ENCODE peak calls at places on chromosomes 5 and 9, in five cellular contexts. P is HT1080, W is PC-3, V is bronchial epithelial cell, G is mesenteric fat pad. L is an unnamed sample.

GRCh38 chr5:26700759-26701384 is 337.5 kb downstream of the CDH9 start:
- DNase-seq in P (peak; percentile 67), W (peak; percentile 75), V (peak; percentile 18), G (no peak), L (no peak)

GRCh38 chr5:62576570-62577172 is 1.9 kb upstream of the LRRC70 start:
- DNase-seq in P (peak; percentile 12), W (no peak), V (peak; percentile 4), G (no peak), L (no peak)

GRCh38 chr5:67215592-67216471 is 19.2 kb upstream of the CD180 start:
- DNase-seq in P (no peak), W (no peak), V (peak; percentile 13), G (no peak), L (peak; percentile 50)

GRCh38 chr5:38500861-38501260 is 55.6 kb downstream of the LIFR start:
- DNase-seq in P (peak; percentile 49), W (peak; percentile 62), V (peak; percentile 46), G (no peak), L (peak; percentile 73)

GRCh38 chr9:95516736-95517558 is at the start of gene PTCH1:
- DNase-seq in P (no peak), W (peak; percentile 19), V (peak; percentile 30), G (no peak), L (peak; percentile 52)

GRCh38 chr5:179869101-179869500 is 10.5 kb upstream of the MRNIP start:
- DNase-seq in P (no peak), W (no peak), V (no peak), G (no peak), L (no peak)

GRCh38 chr9:77707696-77708095 is 59.6 kb upstream of the GNA14 start:
- DNase-seq in P (peak; percentile 92), W (peak; percentile 91), V (peak; percentile 97), G (no peak), L (peak; percentile 98)

GRCh38 chr9:126516936-126517750 is 96.6 kb upstream of the LMX1B start:
- DNase-seq in P (peak; percentile 74), W (peak; percentile 75), V (peak; percentile 78), G (no peak), L (peak; percentile 90)

GRCh38 chr9:115883467-115884329 is 269.9 kb upstream of the PAPPA start:
- DNase-seq in P (peak; percentile 46), W (peak; percentile 69), V (peak; percentile 62), G (no peak), L (peak; percentile 62)

GRCh38 chr9:97831843-97832636 is 21.0 kb upstream of the FOXE1 start:
- DNase-seq in P (no peak), W (no peak), V (peak; percentile 18), G (no peak), L (no peak)

GRCh38 chr9:69184266-69184665 is 10.2 kb downstream of the TJP2 start:
- DNase-seq in P (no peak), W (no peak), V (no peak), G (no peak), L (no peak)

GRCh38 chr9:88370346-88370745 is 17.9 kb upstream of the SPIN1 start:
- DNase-seq in P (no peak), W (no peak), V (no peak), G (no peak), L (peak; percentile 39)

GRCh38 chr9:131698715-131699053 is 41.2 kb downstream of the RAPGEF1 start:
- DNase-seq in P (no peak), W (no peak), V (no peak), G (no peak), L (no peak)

GRCh38 chr5:149471406-149472183 is 79.6 kb downstream of the CSNK1A1 start:
- DNase-seq in P (peak; percentile 50), W (peak; percentile 65), V (peak; percentile 73), G (peak; percentile 82), L (peak; percentile 70)

GRCh38 chr9:127360829-127361228 is 36.1 kb upstream of the SLC2A8 start:
- DNase-seq in P (peak; percentile 39), W (peak; percentile 28), V (peak; percentile 50), G (no peak), L (peak; percentile 54)

GRCh38 chr5:36635721-36636390 is 29.4 kb downstream of the SLC1A3 start:
- DNase-seq in P (no peak), W (peak; percentile 71), V (no peak), G (no peak), L (no peak)

GRCh38 chr9:83012160-83012559 is 50.8 kb downstream of the RASEF start:
- DNase-seq in P (no peak), W (no peak), V (no peak), G (no peak), L (no peak)

GRCh38 chr9:113919825-113920224 is 43.7 kb downstream of the ZNF618 start:
- DNase-seq in P (no peak), W (no peak), V (no peak), G (no peak), L (no peak)

GRCh38 chr5:133261993-133262392 is 210.2 kb downstream of the HSPA4 start:
- DNase-seq in P (no peak), W (no peak), V (no peak), G (no peak), L (no peak)

L was measured in EH.